ENCODE peak calls at places on chromosomes 5 and 9, in seven cellular contexts. One of them, this sample, is unnamed.

GRCh38 chr9:137828527-137829259 is 48.9 kb upstream of the CACNA1B start:
- DNase-seq in tibial artery: no peak
- DNase-seq in left lung: no peak
- DNase-seq in Peyer's patch: no peak
- DNase-seq in PC-9: no peak
- DNase-seq in brain microvascular endothelial cell: no peak
- DNase-seq in Karpas-422: peak; percentile 61
- DNase-seq in this sample: no peak

GRCh38 chr5:90017236-90017635 is 392.3 kb downstream of the CETN3 start:
- DNase-seq in left lung: no peak
- DNase-seq in Karpas-422: no peak
- DNase-seq in PC-9: no peak
- DNase-seq in Peyer's patch: no peak
- DNase-seq in tibial artery: no peak
- DNase-seq in brain microvascular endothelial cell: no peak
- DNase-seq in this sample: no peak

GRCh38 chr9:132409828-132410528 is at the start of gene CFAP77:
- DNase-seq in left lung: peak; percentile 85
- DNase-seq in Peyer's patch: peak; percentile 23
- DNase-seq in brain microvascular endothelial cell: peak; percentile 29
- DNase-seq in PC-9: no peak
- DNase-seq in tibial artery: no peak
- DNase-seq in Karpas-422: peak; percentile 65
- DNase-seq in this sample: no peak

GRCh38 chr5:147234098-147234824 is 565 bp upstream of the STK32A start:
- DNase-seq in Peyer's patch: no peak
- DNase-seq in PC-9: no peak
- DNase-seq in brain microvascular endothelial cell: no peak
- DNase-seq in left lung: no peak
- DNase-seq in tibial artery: no peak
- DNase-seq in Karpas-422: no peak
- DNase-seq in this sample: no peak

GRCh38 chr5:54361683-54362411 is 51.5 kb upstream of the ARL15 start:
- DNase-seq in Peyer's patch: no peak
- DNase-seq in Karpas-422: no peak
- DNase-seq in tibial artery: no peak
- DNase-seq in brain microvascular endothelial cell: no peak
- DNase-seq in PC-9: no peak
- DNase-seq in left lung: no peak
- DNase-seq in this sample: no peak

GRCh38 chr5:61575103-61575502 is 243.0 kb downstream of the ZSWIM6 start:
- DNase-seq in tibial artery: no peak
- DNase-seq in brain microvascular endothelial cell: peak; percentile 68
- DNase-seq in PC-9: no peak
- DNase-seq in left lung: no peak
- DNase-seq in Karpas-422: no peak
- DNase-seq in Peyer's patch: no peak
- DNase-seq in this sample: no peak

GRCh38 chr5:157965989-157966388 is 107.0 kb upstream of the CLINT1 start:
- DNase-seq in PC-9: no peak
- DNase-seq in Karpas-422: no peak
- DNase-seq in tibial artery: no peak
- DNase-seq in left lung: no peak
- DNase-seq in Peyer's patch: no peak
- DNase-seq in brain microvascular endothelial cell: no peak
- DNase-seq in this sample: no peak

GRCh38 chr5:104062495-104063377 is 500.1 kb upstream of the NUDT12 start:
- DNase-seq in Karpas-422: no peak
- DNase-seq in brain microvascular endothelial cell: no peak
- DNase-seq in left lung: no peak
- DNase-seq in PC-9: no peak
- DNase-seq in tibial artery: no peak
- DNase-seq in Peyer's patch: no peak
- DNase-seq in this sample: no peak

GRCh38 chr5:108642170-108642906 is 105.4 kb upstream of the FER start:
- DNase-seq in brain microvascular endothelial cell: peak; percentile 75
- DNase-seq in Peyer's patch: peak; percentile 17
- DNase-seq in tibial artery: peak; percentile 67
- DNase-seq in PC-9: peak; percentile 55
- DNase-seq in left lung: no peak
- DNase-seq in Karpas-422: peak; percentile 86
- DNase-seq in this sample: no peak

GRCh38 chr9:89177021-89177400 is 1.6 kb downstream of the SHC3 start:
- DNase-seq in Karpas-422: no peak
- DNase-seq in brain microvascular endothelial cell: peak; percentile 50
- DNase-seq in tibial artery: no peak
- DNase-seq in PC-9: no peak
- DNase-seq in Peyer's patch: no peak
- DNase-seq in left lung: no peak
- DNase-seq in this sample: no peak
- H3K27ac ChIP-seq in Karpas-422: no peak overlapping the region
- H3K27ac ChIP-seq in brain microvascular endothelial cell: peak overlapping the region; percentile 56
- H3K27ac ChIP-seq in tibial artery: no peak overlapping the region
- H3K27ac ChIP-seq in PC-9: no peak overlapping the region
- H3K27ac ChIP-seq in Peyer's patch: no peak overlapping the region
- H3K27ac ChIP-seq in left lung: peak overlapping the region; percentile 93
- H3K27ac ChIP-seq in this sample: peak overlapping the region; percentile 73

GRCh38 chr5:128201065-128201926 is 117.7 kb downstream of the SLC12A2 start:
- DNase-seq in tibial artery: peak; percentile 84
- DNase-seq in Karpas-422: peak; percentile 86
- DNase-seq in left lung: peak; percentile 94
- DNase-seq in Peyer's patch: peak; percentile 75
- DNase-seq in brain microvascular endothelial cell: peak; percentile 59
- DNase-seq in PC-9: peak; percentile 86
- DNase-seq in this sample: peak; percentile 86
- H3K4me3 ChIP-seq in tibial artery: peak overlapping the region; percentile 24
- H3K4me3 ChIP-seq in Karpas-422: no peak overlapping the region
- H3K4me3 ChIP-seq in left lung: no peak overlapping the region
- H3K4me3 ChIP-seq in Peyer's patch: peak overlapping the region; percentile 23
- H3K4me3 ChIP-seq in brain microvascular endothelial cell: no peak overlapping the region
- H3K4me3 ChIP-seq in PC-9: peak overlapping the region; percentile 44
- H3K4me3 ChIP-seq in this sample: peak overlapping the region; percentile 47

GRCh38 chr5:141758316-141758965 is 76.4 kb upstream of the ARAP3 start:
- DNase-seq in Peyer's patch: no peak
- DNase-seq in tibial artery: no peak
- DNase-seq in Karpas-422: no peak
- DNase-seq in left lung: no peak
- DNase-seq in brain microvascular endothelial cell: no peak
- DNase-seq in PC-9: no peak
- DNase-seq in this sample: peak; percentile 77
- H3K27ac ChIP-seq in Peyer's patch: no peak overlapping the region
- H3K27ac ChIP-seq in tibial artery: no peak overlapping the region
- H3K27ac ChIP-seq in Karpas-422: no peak overlapping the region
- H3K27ac ChIP-seq in left lung: no peak overlapping the region
- H3K27ac ChIP-seq in brain microvascular endothelial cell: no peak overlapping the region
- H3K27ac ChIP-seq in PC-9: no peak overlapping the region
- H3K27ac ChIP-seq in this sample: peak overlapping the region; percentile 48

GRCh38 chr9:121975801-121976277 is 117.3 kb downstream of the TTLL11 start:
- DNase-seq in tibial artery: no peak
- DNase-seq in Peyer's patch: no peak
- DNase-seq in PC-9: no peak
- DNase-seq in Karpas-422: no peak
- DNase-seq in left lung: no peak
- DNase-seq in brain microvascular endothelial cell: no peak
- DNase-seq in this sample: no peak
- H3K4me3 ChIP-seq in tibial artery: no peak overlapping the region
- H3K4me3 ChIP-seq in Peyer's patch: no peak overlapping the region
- H3K4me3 ChIP-seq in PC-9: no peak overlapping the region
- H3K4me3 ChIP-seq in Karpas-422: no peak overlapping the region
- H3K4me3 ChIP-seq in left lung: no peak overlapping the region
- H3K4me3 ChIP-seq in brain microvascular endothelial cell: no peak overlapping the region
- H3K4me3 ChIP-seq in this sample: no peak overlapping the region

DNA sequence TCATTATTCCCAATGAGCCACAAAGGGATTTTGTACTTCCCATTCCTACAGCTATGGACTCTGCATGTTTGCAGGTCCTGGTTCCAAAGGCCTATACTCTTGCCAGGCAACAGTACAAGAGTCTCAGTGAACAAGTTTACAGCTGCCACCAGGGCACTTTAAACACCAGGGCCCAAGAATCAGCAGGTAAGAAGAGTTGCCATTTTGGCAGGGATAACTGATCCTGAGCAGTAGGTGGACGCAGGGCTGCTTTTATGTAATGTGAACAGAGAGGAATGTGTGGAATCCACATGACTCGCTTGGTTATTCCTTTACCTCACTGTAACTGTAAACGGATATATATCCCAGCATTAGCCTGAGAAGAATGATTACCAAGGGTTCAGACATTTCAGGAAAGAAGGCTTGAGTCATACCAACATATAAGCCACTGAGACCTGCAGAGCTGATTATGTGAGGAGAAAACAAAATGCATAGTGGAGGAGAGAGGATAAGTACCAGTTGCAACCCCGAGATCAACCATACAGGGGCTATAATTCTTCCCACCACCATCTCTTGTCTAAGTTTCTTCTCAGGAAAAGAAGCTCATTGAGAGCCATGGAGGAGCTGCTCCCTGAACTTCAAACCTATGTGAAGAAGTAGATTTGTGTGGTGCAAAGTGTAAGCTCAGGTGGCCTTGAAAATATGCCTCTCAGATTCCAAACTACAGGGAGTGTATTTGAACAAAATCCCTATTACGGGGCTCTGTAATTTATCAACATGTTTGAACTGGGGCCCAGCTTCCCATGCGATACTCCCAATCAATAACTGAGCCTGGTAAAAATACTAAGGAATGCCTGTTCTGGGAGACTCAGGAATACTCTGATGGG is 24.6 kb downstream of the RAPGEF6 start:
- DNase-seq in brain microvascular endothelial cell: peak; percentile 80
- DNase-seq in PC-9: peak; percentile 70
- DNase-seq in tibial artery: no peak
- DNase-seq in left lung: no peak
- DNase-seq in Peyer's patch: no peak
- DNase-seq in Karpas-422: no peak
- DNase-seq in this sample: no peak
- H3K27ac ChIP-seq in brain microvascular endothelial cell: peak overlapping the region; percentile 86
- H3K27ac ChIP-seq in PC-9: no peak overlapping the region
- H3K27ac ChIP-seq in tibial artery: peak overlapping the region; percentile 27
- H3K27ac ChIP-seq in left lung: no peak overlapping the region
- H3K27ac ChIP-seq in Peyer's patch: no peak overlapping the region
- H3K27ac ChIP-seq in Karpas-422: no peak overlapping the region
- H3K27ac ChIP-seq in this sample: no peak overlapping the region

GRCh38 chr5:44911501-44911900 is 102.8 kb downstream of the MRPS30 start:
- DNase-seq in Peyer's patch: no peak
- DNase-seq in tibial artery: no peak
- DNase-seq in left lung: no peak
- DNase-seq in PC-9: no peak
- DNase-seq in Karpas-422: no peak
- DNase-seq in brain microvascular endothelial cell: no peak
- DNase-seq in this sample: no peak
- H3K4me3 ChIP-seq in Peyer's patch: no peak overlapping the region
- H3K4me3 ChIP-seq in tibial artery: no peak overlapping the region
- H3K4me3 ChIP-seq in left lung: no peak overlapping the region
- H3K4me3 ChIP-seq in PC-9: no peak overlapping the region
- H3K4me3 ChIP-seq in Karpas-422: no peak overlapping the region
- H3K4me3 ChIP-seq in brain microvascular endothelial cell: no peak overlapping the region
- H3K4me3 ChIP-seq in this sample: no peak overlapping the region

DNA sequence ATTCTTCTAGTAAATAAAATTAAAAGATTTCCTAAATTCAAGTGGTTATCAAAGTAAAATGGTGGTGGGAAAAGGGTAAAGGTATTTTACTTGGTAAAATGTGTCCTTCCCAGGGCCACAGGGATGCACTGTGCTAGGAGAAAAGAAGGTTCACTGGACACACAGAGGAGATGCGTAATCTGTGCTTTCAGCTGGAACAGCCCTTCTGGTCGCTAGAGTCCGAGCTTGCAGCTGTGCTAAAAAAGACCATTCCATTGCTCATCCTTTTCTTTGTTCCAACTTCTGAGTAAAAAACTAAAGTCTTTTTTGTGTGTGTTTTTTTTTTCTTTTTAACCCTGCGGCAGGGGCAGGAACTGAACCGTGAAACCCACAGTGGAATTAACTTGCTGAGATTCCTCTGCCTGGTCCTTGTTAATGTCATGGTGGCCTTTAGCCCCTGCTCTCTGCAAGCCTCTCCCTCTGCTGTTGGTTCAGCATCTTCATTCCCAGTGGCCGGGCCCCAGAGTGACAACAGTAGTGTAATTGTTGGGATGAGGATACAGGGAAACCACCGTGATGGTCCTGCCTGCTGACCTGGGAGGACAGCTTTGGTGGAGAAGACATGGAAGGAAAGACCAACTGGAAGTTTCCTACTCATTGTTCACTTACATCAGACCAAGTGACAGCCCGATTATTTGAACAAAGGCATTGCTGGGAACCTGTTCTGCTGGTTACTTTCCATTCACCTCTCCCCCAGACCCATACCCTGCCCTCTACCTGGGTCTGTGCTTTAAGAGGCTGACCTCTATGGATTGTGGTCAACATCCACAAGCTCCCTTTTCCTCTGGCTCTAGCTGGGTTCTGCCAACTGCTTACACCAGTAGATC is 31.9 kb upstream of the FSTL4 start:
- DNase-seq in left lung: no peak
- DNase-seq in Peyer's patch: no peak
- DNase-seq in Karpas-422: no peak
- DNase-seq in tibial artery: no peak
- DNase-seq in brain microvascular endothelial cell: no peak
- DNase-seq in PC-9: no peak
- DNase-seq in this sample: no peak
- H3K27ac ChIP-seq in left lung: no peak overlapping the region
- H3K27ac ChIP-seq in Peyer's patch: no peak overlapping the region
- H3K27ac ChIP-seq in Karpas-422: no peak overlapping the region
- H3K27ac ChIP-seq in tibial artery: no peak overlapping the region
- H3K27ac ChIP-seq in brain microvascular endothelial cell: no peak overlapping the region
- H3K27ac ChIP-seq in PC-9: no peak overlapping the region
- H3K27ac ChIP-seq in this sample: no peak overlapping the region